ENCODE peak calls at places on chromosome 20, in seven cellular contexts. One of them, this sample, is unnamed.
A peak's percentile ranks its signal among the peaks of the same experiment; 100 is the strongest.

GRCh38 chr20:21099653-21100589 is 6.2 kb downstream of the LINC00237 start:
- DNase-seq in spleen: peak; percentile 90
- DNase-seq in H54: no peak
- DNase-seq in uterus: no peak
- DNase-seq in transverse colon: peak; percentile 42
- DNase-seq in Peyer's patch: peak; percentile 59
- DNase-seq in H1: no peak
- DNase-seq in this sample: no peak

GRCh38 chr20:25296094-25297093 is 48.5 kb downstream of the PYGB start:
- DNase-seq in transverse colon: peak; percentile 60
- DNase-seq in H1: no peak
- DNase-seq in Peyer's patch: no peak
- DNase-seq in H54: peak; percentile 45
- DNase-seq in uterus: no peak
- DNase-seq in spleen: peak; percentile 79
- DNase-seq in this sample: peak; percentile 55

GRCh38 chr20:25573288-25574251 is 11.8 kb downstream of the NINL start:
- DNase-seq in transverse colon: no peak
- DNase-seq in H54: no peak
- DNase-seq in Peyer's patch: no peak
- DNase-seq in spleen: no peak
- DNase-seq in H1: no peak
- DNase-seq in uterus: no peak
- DNase-seq in this sample: no peak

GRCh38 chr20:4944518-4944917 is 56.8 kb downstream of the SLC23A2 start:
- DNase-seq in Peyer's patch: no peak
- DNase-seq in spleen: no peak
- DNase-seq in uterus: no peak
- DNase-seq in H54: no peak
- DNase-seq in H1: no peak
- DNase-seq in transverse colon: no peak
- DNase-seq in this sample: no peak

GRCh38 chr20:63665708-63666107 is 7.6 kb downstream of the RTEL1 start:
- DNase-seq in Peyer's patch: no peak
- DNase-seq in H54: no peak
- DNase-seq in uterus: no peak
- DNase-seq in H1: no peak
- DNase-seq in transverse colon: no peak
- DNase-seq in spleen: no peak
- DNase-seq in this sample: no peak

GRCh38 chr20:33373735-33374605 is 27.3 kb downstream of the CDK5RAP1 start:
- DNase-seq in Peyer's patch: no peak
- DNase-seq in uterus: no peak
- DNase-seq in H1: no peak
- DNase-seq in transverse colon: no peak
- DNase-seq in H54: peak; percentile 93
- DNase-seq in spleen: no peak
- DNase-seq in this sample: peak; percentile 45

GRCh38 chr20:44702776-44703175 is 12.4 kb upstream of the CCN5 start:
- DNase-seq in Peyer's patch: no peak
- DNase-seq in transverse colon: peak; percentile 64
- DNase-seq in uterus: peak; percentile 87
- DNase-seq in H54: no peak
- DNase-seq in spleen: peak; percentile 85
- DNase-seq in H1: no peak
- DNase-seq in this sample: peak; percentile 61

GRCh38 chr20:25336561-25337422 is 53.8 kb downstream of the ABHD12 start:
- DNase-seq in spleen: no peak
- DNase-seq in transverse colon: no peak
- DNase-seq in Peyer's patch: no peak
- DNase-seq in H54: no peak
- DNase-seq in uterus: no peak
- DNase-seq in H1: peak; percentile 38
- DNase-seq in this sample: peak; percentile 50

GRCh38 chr20:10705801-10706459 is 32.1 kb upstream of the JAG1 start:
- DNase-seq in transverse colon: peak; percentile 36
- DNase-seq in spleen: no peak
- DNase-seq in uterus: no peak
- DNase-seq in H1: no peak
- DNase-seq in Peyer's patch: no peak
- DNase-seq in H54: peak; percentile 73
- DNase-seq in this sample: no peak

GRCh38 chr20:19493794-19494495 is 264.1 kb upstream of the RIN2 start:
- DNase-seq in H54: no peak
- DNase-seq in H1: no peak
- DNase-seq in uterus: no peak
- DNase-seq in Peyer's patch: no peak
- DNase-seq in spleen: no peak
- DNase-seq in transverse colon: no peak
- DNase-seq in this sample: no peak

GRCh38 chr20:4060054-4060795 is 44.9 kb upstream of the RNF24 start:
- DNase-seq in spleen: peak; percentile 85
- DNase-seq in H54: no peak
- DNase-seq in H1: no peak
- DNase-seq in transverse colon: peak; percentile 80
- DNase-seq in uterus: peak; percentile 15
- DNase-seq in Peyer's patch: peak; percentile 80
- DNase-seq in this sample: peak; percentile 73

GRCh38 chr20:61185841-61186601 is 66.0 kb upstream of the CDH4 start:
- DNase-seq in H1: no peak
- DNase-seq in H54: peak; percentile 62
- DNase-seq in Peyer's patch: no peak
- DNase-seq in uterus: no peak
- DNase-seq in spleen: no peak
- DNase-seq in transverse colon: no peak
- DNase-seq in this sample: no peak

GRCh38 chr20:11411765-11412164 is 505.9 kb upstream of the BTBD3 start:
- DNase-seq in Peyer's patch: no peak
- DNase-seq in uterus: no peak
- DNase-seq in H54: no peak
- DNase-seq in H1: no peak
- DNase-seq in spleen: no peak
- DNase-seq in transverse colon: no peak
- DNase-seq in this sample: no peak

GRCh38 chr20:57867181-57867803 is 157.5 kb upstream of the PMEPA1 start:
- DNase-seq in H54: no peak
- DNase-seq in H1: no peak
- DNase-seq in transverse colon: no peak
- DNase-seq in Peyer's patch: no peak
- DNase-seq in spleen: no peak
- DNase-seq in uterus: no peak
- DNase-seq in this sample: no peak

GRCh38 chr20:9480066-9480465 is 34.3 kb upstream of the LAMP5 start:
- DNase-seq in H54: no peak
- DNase-seq in Peyer's patch: no peak
- DNase-seq in transverse colon: no peak
- DNase-seq in H1: no peak
- DNase-seq in uterus: no peak
- DNase-seq in spleen: no peak
- DNase-seq in this sample: no peak

GRCh38 chr20:45308078-45308778 is at the start of gene MATN4:
- DNase-seq in Peyer's patch: no peak
- DNase-seq in uterus: no peak
- DNase-seq in spleen: no peak
- DNase-seq in H1: no peak
- DNase-seq in transverse colon: peak; percentile 56
- DNase-seq in H54: no peak
- DNase-seq in this sample: peak; percentile 79

GRCh38 chr20:52493177-52493711 is 301.7 kb upstream of the ZFP64 start:
- DNase-seq in H54: no peak
- DNase-seq in uterus: no peak
- DNase-seq in spleen: no peak
- DNase-seq in transverse colon: no peak
- DNase-seq in Peyer's patch: no peak
- DNase-seq in H1: no peak
- DNase-seq in this sample: no peak

GRCh38 chr20:23049933-23050838 is 714 bp upstream of the THBD start:
- DNase-seq in transverse colon: no peak
- DNase-seq in spleen: peak; percentile 92
- DNase-seq in H54: peak; percentile 42
- DNase-seq in Peyer's patch: no peak
- DNase-seq in H1: no peak
- DNase-seq in uterus: peak; percentile 43
- DNase-seq in this sample: peak; percentile 31

GRCh38 chr20:2244993-2245392 is 50.8 kb upstream of the TGM3 start:
- DNase-seq in H54: no peak
- DNase-seq in H1: no peak
- DNase-seq in spleen: no peak
- DNase-seq in uterus: no peak
- DNase-seq in transverse colon: no peak
- DNase-seq in Peyer's patch: no peak
- DNase-seq in this sample: no peak

GRCh38 chr20:54070187-54070987 is at the start of gene BCAS1:
- DNase-seq in uterus: no peak
- DNase-seq in transverse colon: peak; percentile 83
- DNase-seq in spleen: no peak
- DNase-seq in H54: no peak
- DNase-seq in Peyer's patch: peak; percentile 75
- DNase-seq in H1: no peak
- DNase-seq in this sample: peak; percentile 76

GRCh38 chr20:32416206-32416605 is 58.1 kb downstream of the ASXL1 start:
- DNase-seq in H54: no peak
- DNase-seq in spleen: no peak
- DNase-seq in H1: no peak
- DNase-seq in Peyer's patch: no peak
- DNase-seq in transverse colon: no peak
- DNase-seq in uterus: no peak
- DNase-seq in this sample: no peak

GRCh38 chr20:47357296-47358051 is 975 bp upstream of the ZMYND8 start:
- DNase-seq in H1: no peak
- DNase-seq in Peyer's patch: peak; percentile 91
- DNase-seq in uterus: peak; percentile 90
- DNase-seq in H54: peak; percentile 26
- DNase-seq in transverse colon: peak; percentile 94
- DNase-seq in spleen: peak; percentile 96
- DNase-seq in this sample: peak; percentile 94

GRCh38 chr20:47356220-47356525 is 326 bp downstream of the ZMYND8 start:
- DNase-seq in H1: no peak
- DNase-seq in uterus: no peak
- DNase-seq in transverse colon: no peak
- DNase-seq in spleen: no peak
- DNase-seq in Peyer's patch: no peak
- DNase-seq in H54: no peak
- DNase-seq in this sample: no peak

GRCh38 chr20:47358052-47358671 is 1.7 kb upstream of the ZMYND8 start:
- DNase-seq in uterus: no peak
- DNase-seq in Peyer's patch: no peak
- DNase-seq in H1: no peak
- DNase-seq in spleen: no peak
- DNase-seq in transverse colon: no peak
- DNase-seq in H54: no peak
- DNase-seq in this sample: no peak

GRCh38 chr20:47355489-47356219 is 845 bp downstream of the ZMYND8 start:
- DNase-seq in spleen: peak; percentile 41
- DNase-seq in Peyer's patch: no peak
- DNase-seq in H1: no peak
- DNase-seq in H54: no peak
- DNase-seq in uterus: no peak
- DNase-seq in transverse colon: no peak
- DNase-seq in this sample: no peak

DNA sequence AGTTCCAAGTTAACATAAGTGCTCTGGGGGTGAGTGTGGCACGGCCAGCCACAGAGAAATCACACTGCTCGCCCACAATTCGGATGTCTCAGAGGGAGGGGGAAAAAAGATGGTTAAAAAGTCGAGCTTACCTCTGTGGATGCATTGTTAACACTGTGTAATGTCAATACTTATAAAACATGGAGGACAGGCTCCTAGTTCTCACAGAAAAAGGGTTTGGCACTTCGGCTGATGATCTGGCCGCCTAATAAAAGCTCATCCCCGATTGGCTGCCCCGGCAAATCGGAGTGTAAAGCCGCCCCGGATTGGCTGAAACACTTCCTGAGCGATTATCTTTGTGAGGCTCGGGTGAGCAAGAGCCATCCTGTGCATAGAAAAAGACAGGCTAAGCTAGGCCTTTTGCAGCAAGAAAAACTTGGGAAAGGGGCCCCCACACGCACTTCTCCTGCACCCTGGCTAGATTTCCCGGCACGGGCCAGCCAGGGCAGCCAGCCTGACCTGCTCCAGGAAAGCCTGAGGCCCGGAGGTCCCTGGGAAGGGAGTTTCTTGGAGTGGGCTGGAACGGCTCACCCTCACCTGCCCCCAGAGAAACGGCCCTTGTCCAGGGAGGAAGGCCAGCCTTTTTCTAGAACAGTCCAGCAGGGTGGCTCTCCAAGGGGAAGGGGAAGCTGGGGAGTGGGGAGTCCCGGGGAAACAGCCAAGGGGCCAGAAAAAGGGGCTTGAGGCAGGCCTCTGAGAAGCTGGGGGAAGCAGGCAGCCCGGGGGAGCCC is at the start of gene ZMYND8:
- DNase-seq in H1: peak; percentile 70
- DNase-seq in uterus: peak; percentile 88
- DNase-seq in transverse colon: peak; percentile 95
- DNase-seq in Peyer's patch: peak; percentile 98
- DNase-seq in H54: peak; percentile 61
- DNase-seq in spleen: peak; percentile 93
- DNase-seq in this sample: peak; percentile 87
- TF ChIP-seq POLR2A in H1: no peak
- TF ChIP-seq POLR2A in uterus: peak; percentile 28
- TF ChIP-seq POLR2A in transverse colon: peak; percentile 32
- TF ChIP-seq POLR2A in Peyer's patch: peak; percentile 66
- TF ChIP-seq POLR2A in H54: peak; percentile 40
- TF ChIP-seq POLR2A in spleen: no peak
- TF ChIP-seq POLR2A in this sample: no peak

GRCh38 chr20:36150847-36151539 is 3.5 kb upstream of the EPB41L1 start:
- DNase-seq in H1: no peak
- DNase-seq in transverse colon: no peak
- DNase-seq in spleen: no peak
- DNase-seq in H54: no peak
- DNase-seq in uterus: no peak
- DNase-seq in Peyer's patch: no peak
- DNase-seq in this sample: no peak
- TF ChIP-seq POLR2A in H1: no peak
- TF ChIP-seq POLR2A in transverse colon: no peak
- TF ChIP-seq POLR2A in spleen: no peak
- TF ChIP-seq POLR2A in H54: no peak
- TF ChIP-seq POLR2A in uterus: no peak
- TF ChIP-seq POLR2A in Peyer's patch: no peak
- TF ChIP-seq POLR2A in this sample: no peak

GRCh38 chr20:42161228-42161829 is 543.2 kb upstream of the CHD6 start:
- DNase-seq in Peyer's patch: no peak
- DNase-seq in H1: no peak
- DNase-seq in uterus: no peak
- DNase-seq in H54: no peak
- DNase-seq in transverse colon: no peak
- DNase-seq in spleen: no peak
- DNase-seq in this sample: no peak

GRCh38 chr20:42155586-42155985 is 537.4 kb upstream of the CHD6 start:
- DNase-seq in H54: no peak
- DNase-seq in H1: no peak
- DNase-seq in uterus: no peak
- DNase-seq in spleen: no peak
- DNase-seq in transverse colon: no peak
- DNase-seq in Peyer's patch: no peak
- DNase-seq in this sample: no peak

GRCh38 chr20:42159794-42160193 is 541.6 kb upstream of the CHD6 start:
- DNase-seq in spleen: no peak
- DNase-seq in transverse colon: no peak
- DNase-seq in uterus: no peak
- DNase-seq in H1: no peak
- DNase-seq in H54: no peak
- DNase-seq in Peyer's patch: no peak
- DNase-seq in this sample: no peak
- TF ChIP-seq POLR2A in spleen: no peak
- TF ChIP-seq POLR2A in transverse colon: no peak
- TF ChIP-seq POLR2A in uterus: no peak
- TF ChIP-seq POLR2A in H1: no peak
- TF ChIP-seq POLR2A in H54: no peak
- TF ChIP-seq POLR2A in Peyer's patch: no peak
- TF ChIP-seq POLR2A in this sample: no peak

GRCh38 chr20:38859070-38859690 is 53.7 kb downstream of the PPP1R16B start:
- DNase-seq in Peyer's patch: no peak
- DNase-seq in H54: no peak
- DNase-seq in transverse colon: peak; percentile 47
- DNase-seq in H1: no peak
- DNase-seq in spleen: no peak
- DNase-seq in uterus: no peak
- DNase-seq in this sample: no peak
- TF ChIP-seq POLR2A in Peyer's patch: no peak
- TF ChIP-seq POLR2A in H54: no peak
- TF ChIP-seq POLR2A in transverse colon: no peak
- TF ChIP-seq POLR2A in H1: no peak
- TF ChIP-seq POLR2A in spleen: no peak
- TF ChIP-seq POLR2A in uterus: no peak
- TF ChIP-seq POLR2A in this sample: no peak